ENCODE peak calls at places on chromosomes 1 and 21, in six cellular contexts. R, Y, L, E, O and I are unnamed samples.

GRCh38 chr1:199780948-199781347 is 246.6 kb upstream of the NR5A2 start:
- DNase-seq in L (no peak), R (no peak), E (no peak), O (peak), Y (peak), I (no peak)

GRCh38 chr1:182259229-182259872 is 132.2 kb downstream of the GLUL start:
- DNase-seq in Y (no peak), E (no peak), O (peak), R (no peak), L (no peak), I (no peak)

GRCh38 chr1:203440780-203441179 is 34.8 kb upstream of the PRELP start:
- DNase-seq in Y (peak), O (peak), L (no peak), E (no peak), R (peak), I (no peak)

GRCh38 chr1:8963940-8964339 is 18.3 kb downstream of the CA6 start:
- DNase-seq in E (no peak), Y (no peak), L (no peak), R (no peak), O (no peak), I (no peak)

GRCh38 chr1:1819762-1820161 is 41.5 kb upstream of the NADK start:
- DNase-seq in O (no peak), Y (no peak), R (no peak), L (no peak), E (no peak), I (no peak)

GRCh38 chr1:106978477-106979322 is 77.8 kb upstream of the PRMT6 start:
- DNase-seq in E (no peak), R (no peak), O (no peak), L (no peak), Y (peak), I (no peak)

GRCh38 chr1:108815566-108815965 is 41.3 kb downstream of the AKNAD1 start:
- DNase-seq in O (peak), L (no peak), Y (no peak), E (no peak), R (no peak), I (peak)

GRCh38 chr1:6095511-6096242 is 50.0 kb downstream of the KCNAB2 start:
- DNase-seq in O (no peak), L (no peak), E (no peak), R (no peak), Y (no peak), I (no peak)

GRCh38 chr1:171740987-171741871 is 636 bp downstream of the VAMP4 start:
- DNase-seq in L (no peak), O (peak), E (peak), R (no peak), Y (peak), I (peak)

GRCh38 chr1:92755541-92756351 is 29.2 kb downstream of the EVI5 start:
- DNase-seq in E (no peak), Y (peak), O (no peak), R (no peak), L (no peak), I (peak)

GRCh38 chr1:41673355-41673754 is 188.9 kb upstream of the EDN2 start:
- DNase-seq in Y (peak), E (no peak), L (no peak), R (no peak), O (no peak), I (no peak)

GRCh38 chr1:182845379-182845778 is 6.2 kb downstream of the DHX9 start:
- DNase-seq in E (no peak), L (no peak), Y (no peak), R (no peak), O (no peak), I (no peak)

GRCh38 chr1:92752719-92753118 is 32.2 kb downstream of the EVI5 start:
- DNase-seq in L (no peak), Y (peak), E (no peak), R (no peak), O (peak), I (peak)

GRCh38 chr1:182229451-182229850 is 162.1 kb downstream of the GLUL start:
- DNase-seq in R (no peak), O (no peak), Y (no peak), E (no peak), L (no peak), I (no peak)

GRCh38 chr21:45130324-45130774 is 56.0 kb downstream of the ADARB1 start:
- DNase-seq in L (no peak), Y (peak), E (no peak), O (peak), R (no peak), I (no peak)

GRCh38 chr21:20994790-20995189 is 3.4 kb upstream of the NCAM2 start:
- DNase-seq in L (no peak), O (no peak), R (no peak), E (no peak), Y (no peak), I (no peak)
- H2AFZ ChIP-seq in L (no peak), O (no peak), R (no peak), E (no peak), Y (no peak), I (no peak)

DNA sequence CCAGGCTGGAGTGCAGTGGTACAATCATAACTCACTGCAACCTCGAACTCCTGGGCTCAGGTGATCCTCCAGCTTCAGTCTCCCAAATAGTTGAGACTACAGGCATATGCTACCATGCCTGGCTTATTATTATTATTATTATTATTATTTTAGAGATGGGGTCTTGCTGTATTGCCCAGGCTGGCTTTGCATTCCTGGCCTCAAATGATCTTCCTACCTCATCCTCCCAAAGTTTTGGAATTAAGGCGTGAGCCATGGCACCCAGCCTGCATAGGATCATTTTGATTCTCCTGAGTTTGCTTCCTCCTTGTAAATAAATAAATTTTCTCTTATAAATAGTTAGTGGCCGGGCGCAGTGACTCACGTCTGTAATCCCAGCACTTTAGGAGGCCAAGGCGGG is 6.2 kb downstream of the DDI2 start:
- DNase-seq in Y (no peak), O (no peak), R (no peak), E (no peak), L (no peak), I (no peak)
- H3K27ac ChIP-seq in Y (no peak), O (no peak), R (no peak), E (no peak), L (no peak), I (no peak)

DNA sequence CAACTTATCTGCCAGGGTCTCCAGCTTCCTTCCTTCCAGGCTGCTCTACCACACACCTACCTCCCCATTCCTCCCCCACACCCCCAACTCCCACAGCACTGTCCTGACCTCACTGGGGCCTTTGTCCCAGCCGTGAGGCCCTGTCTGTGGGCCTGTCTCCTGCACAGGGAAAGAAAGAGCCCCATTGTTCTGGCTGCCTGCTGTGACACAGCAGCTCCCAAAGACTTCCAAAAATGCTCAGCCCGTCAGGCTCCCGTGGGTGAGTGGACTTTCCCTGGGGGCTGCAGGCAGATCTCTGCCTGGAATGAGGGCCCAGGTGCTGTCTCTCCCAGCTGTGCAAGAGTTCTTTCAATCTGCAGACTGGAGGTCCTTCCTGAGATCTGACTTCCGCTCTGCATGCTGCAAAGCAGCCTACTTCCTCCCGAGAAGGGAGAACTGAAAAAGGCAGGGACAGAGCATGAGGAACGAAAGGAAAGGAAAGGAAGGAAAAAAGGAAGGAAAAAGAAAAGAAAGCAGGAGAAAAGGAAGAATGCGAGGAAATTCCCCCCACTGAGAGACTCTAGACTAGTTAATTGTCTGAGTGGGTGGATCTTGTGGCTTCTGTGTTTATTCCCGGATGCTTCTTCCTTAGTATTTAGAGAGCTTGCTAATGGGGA is 15.1 kb downstream of the NES start:
- DNase-seq in R (no peak), Y (peak), L (no peak), E (no peak), O (peak), I (no peak)
- H2BK5ac ChIP-seq in R (no peak), Y (peak), L (peak), E (peak), O (peak), I (peak)

GRCh38 chr1:39890880-39891279 is 7.6 kb upstream of the TRIT1 start:
- DNase-seq in E (no peak), Y (no peak), O (no peak), L (no peak), R (no peak), I (no peak)
- H2AFZ ChIP-seq in E (no peak), Y (no peak), O (no peak), L (no peak), R (no peak), I (no peak)

GRCh38 chr1:16236091-16236494 is 890 bp downstream of the CPLANE2 start:
- DNase-seq in L (no peak), Y (peak), R (no peak), E (no peak), O (peak), I (no peak)
- H3K27ac ChIP-seq in L (no peak), Y (no peak), R (no peak), E (no peak), O (no peak), I (no peak)

GRCh38 chr1:184563308-184563707 is 176.5 kb downstream of the C1orf21 start:
- DNase-seq in Y (peak), R (no peak), E (no peak), O (peak), L (no peak), I (no peak)

GRCh38 chr1:184568148-184568547 is 181.3 kb downstream of the C1orf21 start:
- DNase-seq in R (no peak), O (no peak), E (no peak), L (no peak), Y (no peak), I (no peak)

GRCh38 chr1:184569106-184569505 is 182.3 kb downstream of the C1orf21 start:
- DNase-seq in R (no peak), L (no peak), O (no peak), Y (no peak), E (no peak), I (no peak)

GRCh38 chr1:184567648-184568047 is 180.8 kb downstream of the C1orf21 start:
- DNase-seq in R (no peak), E (no peak), Y (peak), L (no peak), O (peak), I (peak)

DNA sequence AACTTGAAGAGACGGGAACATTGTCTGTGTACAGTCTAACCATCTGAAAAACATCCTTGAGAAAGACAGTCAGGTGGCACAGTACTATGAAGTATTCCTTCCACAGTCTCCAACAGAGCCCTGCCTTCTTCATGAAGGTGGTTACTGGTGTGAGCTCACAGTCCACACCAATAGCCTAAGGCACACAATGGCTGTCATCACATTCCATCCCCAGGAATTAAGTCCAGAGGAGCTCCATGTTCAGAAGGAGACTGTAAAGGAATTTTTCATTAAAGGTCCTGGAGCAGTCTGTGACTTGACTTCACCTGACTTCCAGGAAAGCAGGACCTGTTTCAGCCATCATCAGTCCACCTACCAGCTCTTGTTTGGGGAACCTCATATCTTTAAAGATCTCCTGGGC is 180.2 kb downstream of the C1orf21 start:
- DNase-seq in O (no peak), L (no peak), Y (no peak), R (no peak), E (no peak), I (peak)
- H2BK5ac ChIP-seq in O (no peak), L (no peak), Y (no peak), R (no peak), E (no peak), I (peak)